ENCODE peak calls at places on chromosomes 6 and 20, in five cellular contexts. One of them, this sample, is unnamed.

GRCh38 chr20:21251278-21251677 is 51.9 kb upstream of the XRN2 start:
- DNase-seq in mesendoderm: no peak
- DNase-seq in astrocyte of the spinal cord: peak; percentile 18
- DNase-seq in upper lobe of right lung: no peak
- DNase-seq in GM12865: no peak
- DNase-seq in this sample: no peak

GRCh38 chr20:33069706-33070105 is 9.7 kb upstream of the BPIFB4 start:
- DNase-seq in mesendoderm: no peak
- DNase-seq in astrocyte of the spinal cord: no peak
- DNase-seq in upper lobe of right lung: no peak
- DNase-seq in GM12865: no peak
- DNase-seq in this sample: no peak

GRCh38 chr6:108361312-108361932 is 66.6 kb downstream of the AFG1L start:
- DNase-seq in mesendoderm: no peak
- DNase-seq in astrocyte of the spinal cord: no peak
- DNase-seq in upper lobe of right lung: no peak
- DNase-seq in GM12865: no peak
- DNase-seq in this sample: peak; percentile 97

GRCh38 chr6:130955755-130956154 is 107.3 kb downstream of the EPB41L2 start:
- DNase-seq in mesendoderm: no peak
- DNase-seq in astrocyte of the spinal cord: no peak
- DNase-seq in upper lobe of right lung: no peak
- DNase-seq in GM12865: no peak
- DNase-seq in this sample: no peak

GRCh38 chr6:12548526-12548925 is 168.0 kb upstream of the PHACTR1 start:
- DNase-seq in mesendoderm: no peak
- DNase-seq in astrocyte of the spinal cord: peak; percentile 78
- DNase-seq in upper lobe of right lung: no peak
- DNase-seq in GM12865: no peak
- DNase-seq in this sample: no peak

GRCh38 chr20:50409495-50409894 is 100.7 kb upstream of the PTPN1 start:
- DNase-seq in mesendoderm: no peak
- DNase-seq in astrocyte of the spinal cord: no peak
- DNase-seq in upper lobe of right lung: no peak
- DNase-seq in GM12865: no peak
- DNase-seq in this sample: peak; percentile 39

GRCh38 chr6:12010635-12011275 is 1.4 kb upstream of the HIVEP1 start:
- DNase-seq in mesendoderm: peak; percentile 91
- DNase-seq in astrocyte of the spinal cord: no peak
- DNase-seq in upper lobe of right lung: peak; percentile 86
- DNase-seq in GM12865: no peak
- DNase-seq in this sample: peak; percentile 75

GRCh38 chr20:1185316-1185741 is 548 bp upstream of the TMEM74B start:
- DNase-seq in mesendoderm: peak; percentile 47
- DNase-seq in astrocyte of the spinal cord: no peak
- DNase-seq in upper lobe of right lung: no peak
- DNase-seq in GM12865: no peak
- DNase-seq in this sample: no peak

GRCh38 chr6:34955447-34955846 is 66.4 kb downstream of the ANKS1A start:
- DNase-seq in mesendoderm: no peak
- DNase-seq in astrocyte of the spinal cord: no peak
- DNase-seq in upper lobe of right lung: no peak
- DNase-seq in GM12865: no peak
- DNase-seq in this sample: peak; percentile 72

GRCh38 chr6:3542032-3542640 is 85.3 kb upstream of the SLC22A23 start:
- DNase-seq in mesendoderm: no peak
- DNase-seq in astrocyte of the spinal cord: no peak
- DNase-seq in upper lobe of right lung: no peak
- DNase-seq in GM12865: no peak
- DNase-seq in this sample: no peak

GRCh38 chr6:145756170-145756662 is 20.9 kb upstream of the EPM2A start:
- DNase-seq in mesendoderm: no peak
- DNase-seq in astrocyte of the spinal cord: peak; percentile 95
- DNase-seq in upper lobe of right lung: no peak
- DNase-seq in GM12865: no peak
- DNase-seq in this sample: peak; percentile 75

GRCh38 chr6:117613920-117614535 is 11.7 kb upstream of the GOPC start:
- DNase-seq in mesendoderm: peak; percentile 56
- DNase-seq in astrocyte of the spinal cord: peak; percentile 31
- DNase-seq in upper lobe of right lung: no peak
- DNase-seq in GM12865: no peak
- DNase-seq in this sample: no peak

GRCh38 chr6:132683543-132683942 is 24.6 kb upstream of the TAAR1 start:
- DNase-seq in mesendoderm: peak; percentile 54
- DNase-seq in astrocyte of the spinal cord: peak; percentile 16
- DNase-seq in upper lobe of right lung: no peak
- DNase-seq in GM12865: no peak
- DNase-seq in this sample: peak; percentile 7

GRCh38 chr6:127972815-127973214 is 72.0 kb upstream of the THEMIS start:
- DNase-seq in mesendoderm: no peak
- DNase-seq in astrocyte of the spinal cord: no peak
- DNase-seq in upper lobe of right lung: no peak
- DNase-seq in GM12865: no peak
- DNase-seq in this sample: no peak

GRCh38 chr6:329888-330691 is 37.8 kb downstream of the DUSP22 start:
- DNase-seq in mesendoderm: peak; percentile 59
- DNase-seq in astrocyte of the spinal cord: peak; percentile 27
- DNase-seq in upper lobe of right lung: peak; percentile 63
- DNase-seq in GM12865: peak; percentile 88
- DNase-seq in this sample: peak; percentile 69

GRCh38 chr6:96923871-96924493 is 546 bp upstream of the KLHL32 start:
- DNase-seq in mesendoderm: no peak
- DNase-seq in astrocyte of the spinal cord: no peak
- DNase-seq in upper lobe of right lung: no peak
- DNase-seq in GM12865: no peak
- DNase-seq in this sample: no peak

GRCh38 chr6:32529697-32530429 is at the start of gene HLA-DRB5:
- DNase-seq in mesendoderm: peak; percentile 29
- DNase-seq in astrocyte of the spinal cord: no peak
- DNase-seq in upper lobe of right lung: peak; percentile 67
- DNase-seq in GM12865: peak; percentile 86
- DNase-seq in this sample: peak; percentile 16

GRCh38 chr20:17536944-17537444 is 5.8 kb upstream of the BFSP1 start:
- DNase-seq in mesendoderm: peak; percentile 94
- DNase-seq in astrocyte of the spinal cord: peak; percentile 82
- DNase-seq in upper lobe of right lung: peak; percentile 72
- DNase-seq in GM12865: peak; percentile 81
- DNase-seq in this sample: peak; percentile 85

DNA sequence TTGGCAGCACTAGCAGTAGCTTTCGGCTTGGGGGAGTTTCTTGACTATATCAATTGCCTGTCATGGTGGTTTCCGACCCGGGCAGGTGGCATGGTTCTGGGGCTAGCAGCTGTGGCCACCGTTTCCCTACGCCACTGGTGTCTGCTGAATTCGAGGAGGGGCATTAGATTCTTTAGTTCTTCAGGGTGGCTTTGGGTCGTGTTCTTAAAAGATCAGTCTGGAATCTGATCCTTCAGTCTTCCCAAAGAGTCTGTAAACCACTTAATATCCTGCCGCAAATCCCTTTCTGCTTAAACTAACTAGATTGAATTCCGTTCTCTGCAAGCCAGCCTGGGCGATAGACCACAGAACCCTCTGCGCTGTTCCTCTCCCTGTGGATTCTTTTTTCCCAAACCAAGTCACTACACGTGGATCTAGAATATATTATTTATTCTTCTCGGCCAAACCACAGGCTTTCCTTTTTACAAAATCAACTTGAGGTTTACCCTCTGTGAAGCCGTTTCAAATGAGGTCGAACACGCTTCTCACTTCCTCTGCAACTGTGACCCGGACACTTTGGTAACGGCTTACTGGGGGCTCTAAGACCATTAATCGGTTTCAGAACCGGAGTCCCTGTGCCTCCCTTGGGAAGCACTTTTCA is 55.4 kb upstream of the FOXC1 start:
- DNase-seq in mesendoderm: no peak
- DNase-seq in astrocyte of the spinal cord: no peak
- DNase-seq in upper lobe of right lung: no peak
- DNase-seq in GM12865: peak; percentile 51
- DNase-seq in this sample: peak; percentile 83
- H3K4me3 ChIP-seq in mesendoderm: no peak overlapping the region
- H3K4me3 ChIP-seq in astrocyte of the spinal cord: peak overlapping the region; percentile 48
- H3K4me3 ChIP-seq in upper lobe of right lung: peak overlapping the region; percentile 62
- H3K4me3 ChIP-seq in GM12865: no peak overlapping the region
- H3K4me3 ChIP-seq in this sample: peak overlapping the region; percentile 76

GRCh38 chr6:159170999-159171712 is 2.0 kb downstream of the FNDC1 start:
- DNase-seq in mesendoderm: no peak
- DNase-seq in astrocyte of the spinal cord: peak; percentile 80
- DNase-seq in upper lobe of right lung: no peak
- DNase-seq in GM12865: no peak
- DNase-seq in this sample: no peak

GRCh38 chr6:159169557-159170332 is 545 bp downstream of the FNDC1 start:
- DNase-seq in mesendoderm: peak; percentile 90
- DNase-seq in astrocyte of the spinal cord: peak; percentile 46
- DNase-seq in upper lobe of right lung: no peak
- DNase-seq in GM12865: no peak
- DNase-seq in this sample: no peak

GRCh38 chr6:159169193-159169555 is at the start of gene FNDC1:
- DNase-seq in mesendoderm: peak; percentile 51
- DNase-seq in astrocyte of the spinal cord: no peak
- DNase-seq in upper lobe of right lung: peak; percentile 73
- DNase-seq in GM12865: peak; percentile 33
- DNase-seq in this sample: peak; percentile 48

GRCh38 chr6:159170333-159170672 is 1.1 kb downstream of the FNDC1 start:
- DNase-seq in mesendoderm: no peak
- DNase-seq in astrocyte of the spinal cord: peak; percentile 55
- DNase-seq in upper lobe of right lung: no peak
- DNase-seq in GM12865: no peak
- DNase-seq in this sample: no peak

DNA sequence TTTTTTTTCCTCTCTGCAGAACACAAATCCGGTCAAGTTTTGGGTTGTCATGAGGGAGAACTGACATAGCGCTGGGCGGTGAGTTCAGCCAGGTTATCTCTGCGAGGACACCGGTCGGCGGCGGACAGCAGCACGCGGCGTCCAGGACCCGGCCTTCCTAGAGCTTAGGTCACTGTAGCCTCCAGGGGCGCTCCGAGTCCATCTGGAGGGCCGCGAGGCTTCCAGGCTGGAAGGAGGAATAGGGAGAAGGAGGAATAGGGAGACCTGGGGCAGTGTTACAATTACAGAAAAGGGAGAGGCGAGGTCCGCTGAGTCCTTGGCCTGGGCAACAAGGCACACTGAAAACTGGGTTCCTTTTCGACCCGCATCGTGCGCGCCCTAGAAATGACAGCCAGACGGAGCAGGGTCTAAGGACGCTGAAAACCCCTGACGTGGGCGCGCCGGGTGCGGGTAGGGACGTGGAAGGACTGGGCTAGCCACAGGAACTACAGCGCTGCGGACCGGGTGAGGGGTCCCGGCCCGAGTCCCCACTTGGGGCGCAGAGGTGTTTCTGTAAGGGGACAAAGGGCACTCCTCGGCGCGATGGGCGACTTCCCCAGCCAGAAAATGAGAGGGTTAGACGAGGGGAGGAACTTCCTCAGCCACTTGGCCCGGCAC is 536 bp upstream of the FNDC1 start:
- DNase-seq in mesendoderm: peak; percentile 87
- DNase-seq in astrocyte of the spinal cord: peak; percentile 31
- DNase-seq in upper lobe of right lung: no peak
- DNase-seq in GM12865: no peak
- DNase-seq in this sample: no peak
- H3K4me3 ChIP-seq in mesendoderm: peak overlapping the region; percentile 3
- H3K4me3 ChIP-seq in astrocyte of the spinal cord: peak overlapping the region; percentile 23
- H3K4me3 ChIP-seq in upper lobe of right lung: peak overlapping the region; percentile 34
- H3K4me3 ChIP-seq in GM12865: no peak overlapping the region
- H3K4me3 ChIP-seq in this sample: no peak overlapping the region

GRCh38 chr20:58235010-58235409 is 6.6 kb upstream of the ANKRD60 start:
- DNase-seq in mesendoderm: no peak
- DNase-seq in astrocyte of the spinal cord: no peak
- DNase-seq in upper lobe of right lung: no peak
- DNase-seq in GM12865: no peak
- DNase-seq in this sample: no peak
- H3K4me3 ChIP-seq in mesendoderm: no peak overlapping the region
- H3K4me3 ChIP-seq in astrocyte of the spinal cord: no peak overlapping the region
- H3K4me3 ChIP-seq in upper lobe of right lung: no peak overlapping the region
- H3K4me3 ChIP-seq in GM12865: no peak overlapping the region
- H3K4me3 ChIP-seq in this sample: no peak overlapping the region

GRCh38 chr6:166365806-166366205 is 16.9 kb downstream of the MPC1 start:
- DNase-seq in mesendoderm: peak; percentile 36
- DNase-seq in astrocyte of the spinal cord: no peak
- DNase-seq in upper lobe of right lung: no peak
- DNase-seq in GM12865: no peak
- DNase-seq in this sample: no peak

GRCh38 chr6:166361080-166361429 is 18.7 kb upstream of the SFT2D1 start:
- DNase-seq in mesendoderm: no peak
- DNase-seq in astrocyte of the spinal cord: peak; percentile 72
- DNase-seq in upper lobe of right lung: peak; percentile 80
- DNase-seq in GM12865: no peak
- DNase-seq in this sample: peak; percentile 95

GRCh38 chr6:166366921-166367320 is 15.8 kb downstream of the MPC1 start:
- DNase-seq in mesendoderm: no peak
- DNase-seq in astrocyte of the spinal cord: no peak
- DNase-seq in upper lobe of right lung: no peak
- DNase-seq in GM12865: no peak
- DNase-seq in this sample: no peak

GRCh38 chr6:166364480-166364879 is 18.3 kb downstream of the MPC1 start:
- DNase-seq in mesendoderm: no peak
- DNase-seq in astrocyte of the spinal cord: no peak
- DNase-seq in upper lobe of right lung: no peak
- DNase-seq in GM12865: no peak
- DNase-seq in this sample: no peak

GRCh38 chr6:166365221-166365620 is 17.5 kb downstream of the MPC1 start:
- DNase-seq in mesendoderm: peak; percentile 81
- DNase-seq in astrocyte of the spinal cord: peak; percentile 75
- DNase-seq in upper lobe of right lung: no peak
- DNase-seq in GM12865: no peak
- DNase-seq in this sample: no peak
- H3K4me3 ChIP-seq in mesendoderm: no peak overlapping the region
- H3K4me3 ChIP-seq in astrocyte of the spinal cord: no peak overlapping the region
- H3K4me3 ChIP-seq in upper lobe of right lung: no peak overlapping the region
- H3K4me3 ChIP-seq in GM12865: no peak overlapping the region
- H3K4me3 ChIP-seq in this sample: no peak overlapping the region

DNA sequence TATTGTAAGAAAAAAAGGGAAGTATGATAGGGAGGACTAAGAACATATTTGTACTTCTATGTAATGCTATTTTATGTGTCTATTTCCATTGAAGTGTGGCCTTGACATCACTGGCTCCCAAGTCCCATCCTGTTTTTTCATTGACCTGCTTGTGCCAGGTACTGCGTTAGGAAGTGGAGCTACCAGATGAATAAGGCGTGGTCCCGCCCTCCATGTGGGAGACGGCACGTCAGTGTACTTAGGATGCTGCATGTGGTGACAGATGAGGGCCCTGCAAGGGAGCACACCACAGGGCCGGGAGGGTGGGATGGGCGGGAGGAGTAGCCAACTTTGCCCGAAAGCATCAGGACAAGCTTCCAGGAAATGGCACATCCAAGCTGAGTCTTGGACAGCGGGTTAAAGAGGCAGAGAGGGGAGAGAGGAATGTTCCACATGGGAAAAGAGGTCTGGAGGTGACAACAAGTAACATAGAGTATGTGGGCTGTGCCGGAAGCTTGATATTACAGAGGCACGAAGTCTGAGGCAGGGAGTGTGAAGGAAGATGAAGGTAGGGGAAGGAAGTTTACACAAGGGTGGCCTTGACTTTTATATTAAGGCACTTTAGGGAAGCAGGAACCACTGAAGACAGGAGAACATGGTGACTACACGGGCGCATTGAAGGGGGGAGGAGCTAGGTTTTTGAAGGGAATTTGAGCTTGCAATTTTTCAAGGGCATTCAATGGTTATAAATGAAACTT is 140.6 kb downstream of the MTHFD1L start:
- DNase-seq in mesendoderm: no peak
- DNase-seq in astrocyte of the spinal cord: no peak
- DNase-seq in upper lobe of right lung: no peak
- DNase-seq in GM12865: no peak
- DNase-seq in this sample: no peak
- H3K4me3 ChIP-seq in mesendoderm: no peak overlapping the region
- H3K4me3 ChIP-seq in astrocyte of the spinal cord: no peak overlapping the region
- H3K4me3 ChIP-seq in upper lobe of right lung: no peak overlapping the region
- H3K4me3 ChIP-seq in GM12865: no peak overlapping the region
- H3K4me3 ChIP-seq in this sample: no peak overlapping the region